ENCODE peak calls at places on chromosomes 3 and 15, in eight cellular contexts. H is IMR-90, D is astrocyte, I is SJSA1, B is neuronal stem cell, Y is tibial nerve, Q is transverse colon, L is Peyer's patch. W is an unnamed sample.
A peak's percentile ranks its signal among the peaks of the same experiment; 100 is the strongest.

GRCh38 chr15:96337354-96337990 is 7.0 kb downstream of the NR2F2 start:
- DNase-seq in H (no peak), D (peak; percentile 19), I (peak; percentile 56), B (no peak), Y (no peak), Q (peak; percentile 11), L (no peak), W (no peak)

GRCh38 chr3:47456984-47457383 is 18.8 kb downstream of the SCAP start:
- DNase-seq in H (no peak), D (no peak), I (no peak), B (no peak), Y (no peak), Q (no peak), L (no peak), W (no peak)

GRCh38 chr3:104987859-104988258 is 378.9 kb upstream of the ALCAM start:
- DNase-seq in H (no peak), D (no peak), I (no peak), B (no peak), Y (no peak), Q (no peak), L (no peak), W (no peak)

GRCh38 chr15:96322401-96323249 is 7.9 kb upstream of the NR2F2 start:
- DNase-seq in H (no peak), D (peak; percentile 27), I (no peak), B (peak; percentile 68), Y (peak; percentile 19), Q (no peak), L (no peak), W (no peak)

GRCh38 chr3:111594205-111594604 is 941 bp downstream of the ZBED2 start:
- DNase-seq in H (peak; percentile 91), D (peak; percentile 95), I (peak; percentile 69), B (no peak), Y (no peak), Q (no peak), L (no peak), W (no peak)

GRCh38 chr15:101053261-101053660 is 134.1 kb downstream of the LRRK1 start:
- DNase-seq in H (no peak), D (no peak), I (no peak), B (no peak), Y (no peak), Q (no peak), L (no peak), W (no peak)

GRCh38 chr3:69058180-69058946 is 6.2 kb upstream of the TMF1 start:
- DNase-seq in H (no peak), D (no peak), I (no peak), B (no peak), Y (no peak), Q (no peak), L (no peak), W (no peak)

GRCh38 chr3:73136941-73137340 is 75.5 kb downstream of the EBLN2 start:
- DNase-seq in H (no peak), D (no peak), I (no peak), B (no peak), Y (no peak), Q (no peak), L (no peak), W (no peak)

GRCh38 chr3:157311633-157312365 is 124.9 kb upstream of the PTX3 start:
- DNase-seq in H (peak; percentile 94), D (peak; percentile 92), I (no peak), B (no peak), Y (no peak), Q (no peak), L (no peak), W (no peak)

GRCh38 chr3:23611737-23612295 is 193.9 kb upstream of the UBE2E1 start:
- DNase-seq in H (peak; percentile 80), D (peak; percentile 76), I (no peak), B (no peak), Y (peak; percentile 58), Q (peak; percentile 57), L (no peak), W (no peak)

GRCh38 chr15:77243146-77243545 is 172.2 kb upstream of the TSPAN3 start:
- DNase-seq in H (peak; percentile 46), D (no peak), I (no peak), B (no peak), Y (no peak), Q (no peak), L (no peak), W (no peak)

GRCh38 chr15:68672781-68673205 is 94.0 kb downstream of the CORO2B start:
- DNase-seq in H (peak; percentile 19), D (no peak), I (no peak), B (no peak), Y (no peak), Q (no peak), L (no peak), W (no peak)

GRCh38 chr3:52090620-52091468 is 34.5 kb upstream of the DUSP7 start:
- DNase-seq in H (no peak), D (no peak), I (no peak), B (peak; percentile 15), Y (no peak), Q (no peak), L (no peak), W (no peak)

GRCh38 chr3:194472290-194472920 is 14.4 kb downstream of the ATP13A3 start:
- DNase-seq in H (peak; percentile 82), D (peak; percentile 61), I (no peak), B (peak; percentile 39), Y (no peak), Q (no peak), L (no peak), W (peak; percentile 48)

GRCh38 chr3:194476784-194477183 is 10.0 kb downstream of the ATP13A3 start:
- DNase-seq in H (no peak), D (no peak), I (no peak), B (no peak), Y (no peak), Q (peak; percentile 38), L (no peak), W (no peak)

GRCh38 chr3:194475138-194475932 is 11.5 kb downstream of the ATP13A3 start:
- DNase-seq in H (peak; percentile 31), D (no peak), I (no peak), B (no peak), Y (no peak), Q (no peak), L (no peak), W (no peak)

GRCh38 chr3:194474675-194475074 is 12.1 kb downstream of the ATP13A3 start:
- DNase-seq in H (peak; percentile 44), D (no peak), I (no peak), B (no peak), Y (no peak), Q (no peak), L (no peak), W (no peak)

DNA sequence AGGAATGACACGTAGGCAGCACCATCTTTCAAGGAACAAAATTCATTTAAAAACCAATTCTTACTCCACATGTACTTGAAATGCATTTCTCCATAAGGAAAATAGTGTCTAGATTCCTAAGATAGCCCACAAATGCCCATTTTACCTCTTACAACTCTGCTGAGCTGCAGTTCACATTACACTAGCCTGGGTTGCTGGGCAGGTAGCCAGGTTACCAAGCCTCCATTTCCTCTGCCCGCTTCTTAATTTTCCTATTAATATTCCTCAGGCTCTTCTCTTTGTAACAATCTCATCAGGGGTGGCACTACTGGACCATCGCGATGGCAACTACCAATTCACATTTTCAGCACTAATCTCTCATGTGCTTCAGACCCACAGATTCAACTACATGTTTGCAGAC is 10.8 kb downstream of the ATP13A3 start:
- DNase-seq in H (no peak), D (no peak), I (no peak), B (no peak), Y (no peak), Q (no peak), L (no peak), W (no peak)
- H3K4me1 ChIP-seq in H (peaks cover 30% of the 10 kb centered on the region), D (peaks cover 26% of the 10 kb centered on the region), I (peaks cover 9% of the 10 kb centered on the region), B (peaks cover 7% of the 10 kb centered on the region), Y (peaks cover 55% of the 10 kb centered on the region), Q (peaks cover 7% of the 10 kb centered on the region), L (peaks cover 9% of the 10 kb centered on the region), W (peaks cover 8% of the 10 kb centered on the region)

GRCh38 chr3:114450008-114450596 is 156.3 kb downstream of the TIGIT start:
- DNase-seq in H (no peak), D (no peak), I (no peak), B (no peak), Y (no peak), Q (no peak), L (no peak), W (no peak)
- H3K4me3 ChIP-seq in H (no peak overlapping the region), D (peak overlapping the region; percentile 37), I (no peak overlapping the region), B (no peak overlapping the region), Y (no peak overlapping the region), Q (no peak overlapping the region), L (no peak overlapping the region), W (no peak overlapping the region)

GRCh38 chr3:119664850-119665379 is 4.5 kb upstream of the POPDC2 start:
- DNase-seq in H (peak; percentile 43), D (peak; percentile 46), I (no peak), B (no peak), Y (no peak), Q (no peak), L (no peak), W (no peak)

GRCh38 chr3:119662604-119663377 is 2.4 kb upstream of the POPDC2 start:
- DNase-seq in H (peak; percentile 49), D (no peak), I (no peak), B (no peak), Y (no peak), Q (no peak), L (no peak), W (no peak)

GRCh38 chr3:119663885-119664284 is 3.5 kb upstream of the POPDC2 start:
- DNase-seq in H (no peak), D (no peak), I (no peak), B (no peak), Y (no peak), Q (no peak), L (no peak), W (no peak)

GRCh38 chr3:119665954-119666559 is 5.7 kb upstream of the POPDC2 start:
- DNase-seq in H (no peak), D (no peak), I (no peak), B (no peak), Y (no peak), Q (no peak), L (no peak), W (no peak)

GRCh38 chr3:119664370-119664769 is 4.0 kb upstream of the POPDC2 start:
- DNase-seq in H (no peak), D (no peak), I (no peak), B (no peak), Y (no peak), Q (no peak), L (no peak), W (no peak)
- H3K27ac ChIP-seq in H (no peak overlapping the region), D (no peak overlapping the region), I (peak overlapping the region; percentile 45), B (no peak overlapping the region), Y (no peak overlapping the region), Q (peak overlapping the region; percentile 69), L (peak overlapping the region; percentile 32), W (no peak overlapping the region)

GRCh38 chr15:65382146-65382491 is 4.3 kb upstream of the IGDCC3 start:
- DNase-seq in H (no peak), D (no peak), I (no peak), B (no peak), Y (no peak), Q (no peak), L (no peak), W (no peak)

GRCh38 chr15:65383991-65384390 is 6.2 kb upstream of the IGDCC3 start:
- DNase-seq in H (no peak), D (no peak), I (no peak), B (no peak), Y (no peak), Q (no peak), L (no peak), W (no peak)

GRCh38 chr15:65381445-65382145 is 3.8 kb upstream of the IGDCC3 start:
- DNase-seq in H (no peak), D (no peak), I (no peak), B (no peak), Y (no peak), Q (no peak), L (no peak), W (no peak)

GRCh38 chr15:65383456-65383855 is 5.7 kb upstream of the IGDCC3 start:
- DNase-seq in H (no peak), D (no peak), I (no peak), B (no peak), Y (no peak), Q (no peak), L (no peak), W (no peak)

GRCh38 chr15:65382921-65383320 is 5.1 kb upstream of the IGDCC3 start:
- DNase-seq in H (no peak), D (no peak), I (no peak), B (no peak), Y (no peak), Q (no peak), L (no peak), W (no peak)
- H3K4me1 ChIP-seq in H (peaks cover 2% of the 10 kb centered on the region), D (peaks cover 11% of the 10 kb centered on the region), I (peaks cover 3% of the 10 kb centered on the region), B (peaks cover 23% of the 10 kb centered on the region), Y (peaks cover 33% of the 10 kb centered on the region), Q (peaks cover 13% of the 10 kb centered on the region), L (peaks cover 14% of the 10 kb centered on the region), W (peaks cover 10% of the 10 kb centered on the region)